ENCODE peak calls at places on chromosomes 16 and 17, in six cellular contexts. Y is activated CD8-positive, alpha-beta memory T cell treated with anti-CD3 and anti-CD28 coated beads for 4 hours; G is BJ; X is dorsolateral prefrontal cortex; J is stimulated activated CD8-positive, alpha-beta memory T cell treated with anti-CD3 and anti-CD28 coated beads, Interleukin-4, amount 100 ng/mL, for 1 hour; H is IMR-90. F is an unnamed sample.

GRCh38 chr16:84649511-84649861 is 1.2 kb downstream of the KLHL36 start:
- DNase-seq in Y (no peak), G (no peak), X (no peak), J (no peak), H (no peak), F (no peak)

GRCh38 chr17:73100363-73100762 is 7.9 kb upstream of the SLC39A11 start:
- DNase-seq in Y (no peak), G (no peak), X (no peak), J (no peak), H (no peak), F (no peak)

GRCh38 chr16:73057369-73058210 is 9.7 kb upstream of the ZFHX3 start:
- DNase-seq in Y (no peak), G (no peak), X (no peak), J (no peak), H (no peak), F (no peak)

GRCh38 chr16:89722392-89723278 is 1.3 kb downstream of the ZNF276 start:
- DNase-seq in Y (no peak), G (no peak), X (peak), J (peak), H (peak), F (peak)

GRCh38 chr16:1532081-1532760 is 1.2 kb upstream of the TMEM204 start:
- DNase-seq in Y (no peak), G (no peak), X (no peak), J (no peak), H (no peak), F (peak)

GRCh38 chr16:85928411-85928820 is 29.5 kb downstream of the IRF8 start:
- DNase-seq in Y (no peak), G (peak), X (no peak), J (no peak), H (peak), F (peak)

GRCh38 chr16:49498241-49499017 is 124.8 kb downstream of the C16orf78 start:
- DNase-seq in Y (no peak), G (no peak), X (no peak), J (no peak), H (no peak), F (no peak)

GRCh38 chr17:79769596-79770520 is 8.1 kb upstream of the CBX2 start:
- DNase-seq in Y (no peak), G (no peak), X (no peak), J (no peak), H (no peak), F (no peak)

GRCh38 chr17:43547659-43548256 is 1.6 kb upstream of the ETV4 start:
- DNase-seq in Y (no peak), G (no peak), X (no peak), J (no peak), H (no peak), F (no peak)

GRCh38 chr17:56908061-56908542 is 5.7 kb downstream of the TRIM25 start:
- DNase-seq in Y (no peak), G (no peak), X (peak), J (no peak), H (no peak), F (no peak)

GRCh38 chr17:77884019-77884418 is 74.5 kb upstream of the TNRC6C start:
- DNase-seq in Y (no peak), G (no peak), X (peak), J (no peak), H (peak), F (no peak)

GRCh38 chr17:9648521-9649110 is 3.3 kb downstream of the USP43 start:
- DNase-seq in Y (no peak), G (no peak), X (no peak), J (no peak), H (no peak), F (no peak)

GRCh38 chr17:2024572-2025219 is 438 bp downstream of the RTN4RL1 start:
- DNase-seq in Y (no peak), G (no peak), X (no peak), J (no peak), H (no peak), F (no peak)

GRCh38 chr17:51676691-51677487 is 416.5 kb downstream of the UTP18 start:
- DNase-seq in Y (no peak), G (no peak), X (no peak), J (no peak), H (no peak), F (no peak)

GRCh38 chr16:80253741-80254140 is 287.1 kb upstream of the DYNLRB2 start:
- DNase-seq in Y (no peak), G (no peak), X (no peak), J (no peak), H (no peak), F (no peak)

GRCh38 chr16:50616883-50617629 is 64.1 kb downstream of the SNX20 start:
- DNase-seq in Y (no peak), G (no peak), X (no peak), J (no peak), H (no peak), F (no peak)

GRCh38 chr16:2087426-2088191 is 39.8 kb downstream of the TSC2 start:
- DNase-seq in Y (no peak), G (no peak), X (no peak), J (no peak), H (no peak), F (no peak)

GRCh38 chr16:28531777-28532744 is 6.7 kb downstream of the NUPR1 start:
- DNase-seq in Y (no peak), G (no peak), X (no peak), J (no peak), H (no peak), F (peak)

GRCh38 chr17:5745091-5745820 is 160.9 kb upstream of the NLRP1 start:
- DNase-seq in Y (no peak), G (no peak), X (no peak), J (no peak), H (no peak), F (no peak)

GRCh38 chr17:76940738-76941350 is 72.6 kb downstream of the MGAT5B start:
- DNase-seq in Y (no peak), G (no peak), X (no peak), J (no peak), H (no peak), F (no peak)

GRCh38 chr16:9225527-9226316 is 134.3 kb downstream of the HAPSTR1 start:
- DNase-seq in Y (no peak), G (no peak), X (peak), J (no peak), H (no peak), F (no peak)

GRCh38 chr17:74276051-74276476 is 2.0 kb downstream of the DNAI2 start:
- DNase-seq in Y (no peak), G (no peak), X (no peak), J (no peak), H (no peak), F (peak)

GRCh38 chr16:17994027-17994426 is 342.5 kb downstream of the NPIPA8 start:
- DNase-seq in Y (no peak), G (no peak), X (no peak), J (no peak), H (no peak), F (no peak)

GRCh38 chr17:17205368-17206148 is 575 bp downstream of the PLD6 start:
- DNase-seq in Y (peak), G (no peak), X (peak), J (no peak), H (peak), F (peak)

GRCh38 chr17:46770818-46771600 is 47.5 kb downstream of the WNT3 start:
- DNase-seq in Y (no peak), G (no peak), X (no peak), J (no peak), H (peak), F (peak)

GRCh38 chr16:88649924-88650748 is 717 bp downstream of the CYBA start:
- DNase-seq in Y (no peak), G (no peak), X (no peak), J (no peak), H (peak), F (no peak)

GRCh38 chr16:58022601-58023371 is 2.8 kb upstream of the MMP15 start:
- DNase-seq in Y (no peak), G (no peak), X (peak), J (no peak), H (peak), F (peak)

GRCh38 chr16:4261557-4262172 is 11.2 kb downstream of the TFAP4 start:
- DNase-seq in Y (no peak), G (no peak), X (no peak), J (no peak), H (peak), F (peak)

GRCh38 chr16:50360033-50360778 is 8.6 kb downstream of the BRD7 start:
- DNase-seq in Y (no peak), G (peak), X (no peak), J (no peak), H (peak), F (peak)

GRCh38 chr17:66954632-66955031 is 9.9 kb upstream of the CACNG4 start:
- DNase-seq in Y (no peak), G (no peak), X (no peak), J (no peak), H (no peak), F (no peak)

GRCh38 chr16:87713469-87714229 is 52.1 kb downstream of the KLHDC4 start:
- DNase-seq in Y (peak), G (no peak), X (no peak), J (peak), H (no peak), F (no peak)

GRCh38 chr16:72285728-72286127 is 113.8 kb upstream of the PMFBP1 start:
- DNase-seq in Y (no peak), G (no peak), X (no peak), J (no peak), H (peak), F (peak)

GRCh38 chr16:30786115-30786935 is 680 bp downstream of the ZNF629 start:
- DNase-seq in Y (no peak), G (no peak), X (peak), J (no peak), H (peak), F (peak)

GRCh38 chr17:29112780-29113295 is 67.4 kb downstream of the MYO18A start:
- DNase-seq in Y (no peak), G (no peak), X (no peak), J (no peak), H (no peak), F (peak)

GRCh38 chr16:86665319-86665675 is 86.9 kb downstream of the FOXL1 start:
- DNase-seq in Y (no peak), G (no peak), X (no peak), J (no peak), H (peak), F (peak)

GRCh38 chr17:60153606-60154355 is 4.0 kb downstream of the CA4 start:
- DNase-seq in Y (no peak), G (no peak), X (no peak), J (no peak), H (no peak), F (peak)

GRCh38 chr17:49548506-49549310 is 27.0 kb upstream of the NXPH3 start:
- DNase-seq in Y (no peak), G (no peak), X (no peak), J (no peak), H (peak), F (peak)

GRCh38 chr17:82767041-82767754 is 15.3 kb downstream of the TBCD start:
- DNase-seq in Y (no peak), G (no peak), X (peak), J (no peak), H (peak), F (peak)

GRCh38 chr17:17724307-17724921 is 43.2 kb downstream of the RAI1 start:
- DNase-seq in Y (no peak), G (no peak), X (peak), J (no peak), H (peak), F (no peak)